ENCODE peak calls at places on chromosome 16, in four cellular contexts. U is NCI-H1105; I is hippocampal formation; P is stimulated activated CD8-positive, alpha-beta memory T cell treated with anti-CD3 and anti-CD28 coated beads, Interleukin-15, amount 100 ng/mL, for 1 hour. X is an unnamed sample.

GRCh38 chr16:6605490-6605889 is 727.2 kb upstream of the RBFOX1 start:
- DNase-seq in U (no peak), I (no peak), P (no peak), X (no peak)

GRCh38 chr16:22291020-22291419 is 6.2 kb upstream of the POLR3E start:
- DNase-seq in U (no peak), I (no peak), P (no peak), X (no peak)

GRCh38 chr16:67703626-67704025 is 15.5 kb downstream of the GFOD2 start:
- DNase-seq in U (no peak), I (no peak), P (no peak), X (no peak)

GRCh38 chr16:22659933-22660332 is 149.2 kb downstream of the NPIPB5 start:
- DNase-seq in U (no peak), I (peak; percentile 17), P (no peak), X (no peak)

GRCh38 chr16:51034481-51035109 is 116.5 kb downstream of the SALL1 start:
- DNase-seq in U (peak; percentile 71), I (peak; percentile 9), P (no peak), X (no peak)

GRCh38 chr16:14015948-14016347 is 55.2 kb upstream of the MRTFB start:
- DNase-seq in U (no peak), I (no peak), P (no peak), X (no peak)

GRCh38 chr16:64865037-64865696 is 256.7 kb downstream of the CDH11 start:
- DNase-seq in U (no peak), I (no peak), P (no peak), X (no peak)

GRCh38 chr16:81214745-81215166 is 23.7 kb upstream of the BCO1 start:
- DNase-seq in U (no peak), I (no peak), P (no peak), X (no peak)

GRCh38 chr16:83187404-83187803 is 560.6 kb downstream of the CDH13 start:
- DNase-seq in U (no peak), I (no peak), P (no peak), X (no peak)

GRCh38 chr16:48014349-48015135 is 141.3 kb downstream of the ABCC12 start:
- DNase-seq in U (no peak), I (no peak), P (no peak), X (no peak)

GRCh38 chr16:73231969-73232554 is 184.1 kb upstream of the ZFHX3 start:
- DNase-seq in U (peak; percentile 3), I (no peak), P (no peak), X (no peak)

GRCh38 chr16:68756250-68757051 is 19.4 kb downstream of the CDH1 start:
- DNase-seq in U (no peak), I (no peak), P (no peak), X (no peak)

GRCh38 chr16:65421596-65421995 is 299.7 kb upstream of the CDH11 start:
- DNase-seq in U (no peak), I (no peak), P (no peak), X (no peak)

GRCh38 chr16:11099672-11100195 is 155.4 kb downstream of the CLEC16A start:
- DNase-seq in U (no peak), I (no peak), P (no peak), X (no peak)

GRCh38 chr16:28258571-28258970 is 33.8 kb upstream of the SBK1 start:
- DNase-seq in U (no peak), I (no peak), P (no peak), X (no peak)

GRCh38 chr16:79042886-79043285 is 557.7 kb downstream of the MAF start:
- DNase-seq in U (no peak), I (no peak), P (no peak), X (no peak)

GRCh38 chr16:73217654-73218053 is 169.7 kb upstream of the ZFHX3 start:
- DNase-seq in U (no peak), I (no peak), P (no peak), X (no peak)

X was measured in CMK.